ENCODE peak calls at places on chromosomes 4 and X, in nine cellular contexts. T, Y, R, X, F, J, V, B and E are unnamed samples.

GRCh38 chrX:42976729-42977366 is 198.9 kb upstream of the PPP1R2C start:
- DNase-seq in B (no peak), T (no peak), F (peak), Y (no peak), J (no peak), R (no peak), V (no peak), X (no peak), E (peak)

GRCh38 chr4:17094811-17095210 is 196.4 kb upstream of the LDB2 start:
- DNase-seq in R (no peak), B (no peak), T (no peak), Y (no peak), J (no peak), V (no peak), F (no peak), X (no peak), E (no peak)

GRCh38 chrX:109926118-109926517 is 76.8 kb upstream of the TMEM164 start:
- DNase-seq in T (no peak), F (no peak), R (no peak), J (no peak), X (no peak), B (no peak), Y (no peak), V (no peak), E (no peak)

GRCh38 chrX:21972721-21973120 is 32.2 kb downstream of the SMS start:
- DNase-seq in B (no peak), F (no peak), R (no peak), Y (no peak), J (no peak), X (no peak), V (no peak), T (no peak), E (peak)

GRCh38 chr4:62644372-62644771 is 1444.2 kb downstream of the ADGRL3 start:
- DNase-seq in B (no peak), V (no peak), T (no peak), X (no peak), Y (no peak), F (no peak), R (no peak), J (no peak), E (peak)

GRCh38 chr4:68575081-68575480 is 1.0 kb downstream of the UGT2B17 start:
- DNase-seq in T (no peak), B (no peak), F (no peak), R (no peak), J (no peak), Y (no peak), X (no peak), V (no peak), E (no peak)

GRCh38 chr4:177367336-177367735 is 57.7 kb downstream of the NEIL3 start:
- DNase-seq in T (no peak), B (no peak), F (no peak), R (no peak), Y (no peak), J (no peak), V (no peak), X (no peak), E (no peak)

GRCh38 chr4:23876418-23877089 is 13.3 kb downstream of the PPARGC1A start:
- DNase-seq in X (no peak), R (no peak), J (no peak), V (no peak), F (no peak), Y (no peak), B (no peak), T (no peak), E (no peak)

GRCh38 chrX:1600406-1601050 is 9.1 kb downstream of the AKAP17A start:
- DNase-seq in T (no peak), V (no peak), F (no peak), X (no peak), R (no peak), Y (no peak), J (no peak), B (no peak), E (no peak)

GRCh38 chr4:93302310-93302709 is 526.2 kb upstream of the ATOH1 start:
- DNase-seq in T (no peak), R (no peak), F (no peak), Y (no peak), V (no peak), B (no peak), X (no peak), J (no peak), E (no peak)

GRCh38 chr4:177728361-177729152 is 286.3 kb upstream of the AGA start:
- DNase-seq in F (no peak), T (no peak), R (no peak), X (no peak), B (no peak), V (no peak), J (peak), Y (peak), E (no peak)

GRCh38 chrX:53268173-53268572 is 13.2 kb downstream of the IQSEC2 start:
- DNase-seq in X (no peak), Y (no peak), R (no peak), J (no peak), B (no peak), T (no peak), V (no peak), F (no peak), E (no peak)

GRCh38 chr4:89039735-89040338 is 17.1 kb downstream of the FAM13A start:
- DNase-seq in F (no peak), V (no peak), J (no peak), R (no peak), T (no peak), B (no peak), X (no peak), Y (no peak), E (peak)

GRCh38 chrX:134558133-134558532 is 98.2 kb downstream of the HPRT1 start:
- DNase-seq in T (no peak), Y (no peak), J (no peak), X (no peak), R (no peak), B (no peak), F (no peak), V (no peak), E (no peak)

GRCh38 chr4:36549256-36549655 is 267.8 kb downstream of the DTHD1 start:
- DNase-seq in R (no peak), Y (no peak), T (no peak), J (peak), F (no peak), X (no peak), V (no peak), B (no peak), E (no peak)

GRCh38 chrX:150844016-150844415 is 54.5 kb downstream of the CD99L2 start:
- DNase-seq in F (no peak), J (no peak), V (no peak), T (no peak), Y (no peak), X (no peak), B (no peak), R (no peak), E (no peak)

GRCh38 chr4:128823025-128823661 is 13.6 kb downstream of the JADE1 start:
- DNase-seq in T (no peak), F (no peak), X (no peak), R (no peak), Y (peak), B (no peak), V (no peak), J (peak), E (no peak)

GRCh38 chr4:971670-972500 is 1.5 kb downstream of the DGKQ start:
- DNase-seq in R (no peak), J (no peak), F (no peak), Y (no peak), V (no peak), X (no peak), T (no peak), B (no peak), E (no peak)

GRCh38 chr4:972651-973424 is 531 bp downstream of the DGKQ start:
- DNase-seq in T (peak), B (peak), R (peak), F (no peak), Y (peak), J (no peak), V (no peak), X (no peak), E (peak)

GRCh38 chr4:974668-975067 is 1.3 kb upstream of the DGKQ start:
- DNase-seq in V (no peak), X (no peak), F (no peak), Y (no peak), B (no peak), J (no peak), T (no peak), R (no peak), E (no peak)

GRCh38 chr4:970854-971520 is 2.4 kb downstream of the DGKQ start:
- DNase-seq in B (no peak), V (no peak), F (no peak), X (no peak), J (no peak), R (no peak), Y (no peak), T (no peak), E (no peak)

GRCh38 chr4:973431-974397 is at the start of gene DGKQ:
- DNase-seq in X (peak), F (peak), B (peak), R (peak), J (no peak), T (peak), Y (peak), V (peak), E (peak)
- TF ChIP-seq POLR2A in X (no peak), F (no peak), B (no peak), R (no peak), J (no peak), T (no peak), Y (peak), V (peak), E (no peak)

DNA sequence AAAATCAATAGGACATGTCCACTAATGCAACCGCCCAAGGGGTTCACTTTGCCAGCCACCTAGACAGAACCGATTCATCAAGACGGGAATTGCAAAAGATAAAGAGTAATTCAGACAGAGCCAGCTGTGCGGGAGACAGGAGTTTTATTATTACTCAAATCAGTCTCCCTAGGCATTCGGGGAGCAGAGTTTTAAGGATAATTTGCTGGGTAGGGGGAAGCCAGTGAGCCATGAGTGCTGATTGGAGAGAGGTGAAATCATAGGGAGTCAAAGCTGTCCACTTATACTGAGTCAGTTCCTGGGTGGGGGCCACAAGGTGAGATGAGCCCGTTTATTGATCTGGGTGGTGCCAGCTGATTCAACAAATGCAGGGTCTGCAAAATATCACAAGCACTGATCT is 8.5 kb downstream of the TMEM184C start:
- DNase-seq in B (no peak), F (no peak), T (no peak), J (no peak), R (no peak), V (no peak), Y (no peak), X (no peak), E (no peak)
- TF ChIP-seq POLR2A in B (no peak), F (no peak), T (no peak), J (no peak), R (no peak), V (no peak), Y (no peak), X (no peak), E (no peak)

GRCh38 chrX:118495061-118495921 is at the start of gene DOCK11:
- DNase-seq in B (peak), F (peak), J (no peak), X (peak), T (peak), Y (peak), R (peak), V (peak), E (peak)
- TF ChIP-seq POLR2A in B (no peak), F (no peak), J (no peak), X (no peak), T (no peak), Y (peak), R (no peak), V (peak), E (peak)

DNA sequence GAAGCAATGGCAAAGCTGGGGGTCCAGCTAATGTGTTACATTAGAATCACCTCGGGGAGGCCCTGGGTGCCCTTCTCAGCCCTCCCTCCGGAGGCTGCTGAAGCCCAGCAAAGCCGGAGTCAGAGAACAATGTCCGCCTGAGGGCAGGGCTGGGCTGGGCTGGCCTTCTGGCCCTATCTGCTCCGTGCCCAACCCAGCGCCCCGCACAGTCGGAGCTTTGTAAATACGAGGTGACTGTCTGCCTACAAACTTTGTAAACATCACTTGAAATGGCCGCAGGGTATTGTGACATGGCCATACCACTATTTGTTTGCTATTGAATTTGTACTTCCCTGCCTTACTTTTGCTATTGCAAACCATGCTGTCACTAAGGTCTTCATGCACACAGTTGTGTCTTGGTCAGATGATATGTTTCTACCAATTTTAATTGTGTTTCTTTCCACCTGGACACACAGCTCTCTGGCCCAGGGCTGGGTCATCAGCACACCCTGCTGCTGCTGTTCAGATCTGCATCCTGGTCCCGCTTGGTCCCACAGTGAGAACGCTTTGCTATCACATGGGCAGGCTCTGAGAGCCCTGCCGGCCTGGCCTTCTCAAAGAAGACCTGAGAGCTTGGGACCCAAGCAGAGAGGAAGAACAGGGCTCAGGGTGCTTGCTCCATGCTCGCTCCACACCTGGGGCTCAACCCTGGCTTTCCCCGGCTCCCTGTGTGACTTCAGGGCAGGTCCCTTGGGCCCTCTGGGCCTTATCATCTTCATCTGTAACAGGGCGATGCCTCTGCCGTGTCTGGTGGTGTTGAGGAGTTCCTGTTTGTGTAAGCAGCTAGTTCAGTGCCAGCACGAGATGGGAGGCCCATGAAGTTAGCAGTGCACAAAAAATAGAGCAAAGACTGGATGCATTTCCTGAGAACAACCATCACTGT is 2.2 kb downstream of the S100P start:
- DNase-seq in F (peak), V (no peak), J (no peak), Y (no peak), T (no peak), X (no peak), R (no peak), B (no peak), E (peak)
- TF ChIP-seq POLR2A in F (no peak), V (peak), J (no peak), Y (no peak), T (no peak), X (no peak), R (no peak), B (no peak), E (no peak)

GRCh38 chr4:10102981-10103330 is 13.6 kb downstream of the WDR1 start:
- DNase-seq in Y (no peak), T (no peak), B (no peak), J (no peak), R (no peak), F (no peak), V (no peak), X (no peak), E (no peak)

GRCh38 chr4:10100734-10101216 is 15.8 kb downstream of the WDR1 start:
- DNase-seq in B (no peak), R (no peak), X (no peak), J (no peak), Y (no peak), V (peak), F (no peak), T (no peak), E (no peak)

GRCh38 chr4:10101559-10102192 is 14.9 kb downstream of the WDR1 start:
- DNase-seq in J (no peak), B (no peak), Y (no peak), F (no peak), V (no peak), R (no peak), T (no peak), X (no peak), E (no peak)

GRCh38 chr4:10104211-10104990 is 12.2 kb downstream of the WDR1 start:
- DNase-seq in Y (no peak), T (no peak), J (no peak), X (no peak), V (no peak), R (no peak), B (no peak), F (no peak), E (no peak)

GRCh38 chr4:10102193-10102980 is 14.2 kb downstream of the WDR1 start:
- DNase-seq in F (no peak), B (no peak), R (no peak), V (no peak), J (no peak), Y (no peak), X (no peak), T (no peak), E (no peak)
- TF ChIP-seq POLR2A in F (no peak), B (no peak), R (no peak), V (no peak), J (no peak), Y (no peak), X (no peak), T (peak), E (no peak)

GRCh38 chrX:123809854-123810375 is 49.9 kb upstream of the XIAP start:
- DNase-seq in F (no peak), Y (no peak), T (no peak), J (no peak), R (no peak), V (no peak), B (no peak), X (no peak), E (no peak)
- TF ChIP-seq POLR2A in F (no peak), Y (no peak), T (no peak), J (no peak), R (no peak), V (no peak), B (no peak), X (no peak), E (no peak)

DNA sequence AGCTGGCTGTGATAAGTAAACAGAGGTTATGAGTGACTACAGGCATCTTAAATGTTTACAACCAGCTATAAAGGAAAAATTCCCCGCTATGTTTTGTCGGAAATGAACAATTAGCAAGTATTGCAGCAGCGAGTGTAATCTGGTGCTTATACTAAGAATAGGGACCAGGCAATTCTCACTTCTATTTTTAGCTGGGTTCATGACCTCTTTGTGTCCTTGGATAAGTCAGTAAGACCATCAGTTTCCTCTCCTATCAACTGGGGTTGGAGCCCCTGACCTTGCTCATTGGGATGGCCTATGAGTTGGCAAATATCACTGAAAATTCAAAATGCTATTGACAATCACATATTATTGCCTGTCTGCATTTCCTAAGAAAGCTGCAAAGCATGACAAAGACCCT is 22.1 kb downstream of the GATB start:
- DNase-seq in Y (no peak), T (no peak), R (no peak), B (no peak), X (no peak), F (no peak), V (no peak), J (no peak), E (no peak)
- TF ChIP-seq POLR2A in Y (no peak), T (no peak), R (no peak), B (no peak), X (no peak), F (no peak), V (no peak), J (no peak), E (no peak)

GRCh38 chr4:113943085-113943484 is 36.4 kb downstream of the ARSJ start:
- DNase-seq in Y (no peak), B (no peak), J (no peak), T (no peak), R (no peak), X (no peak), F (no peak), V (no peak), E (no peak)
- TF ChIP-seq POLR2A in Y (no peak), B (no peak), J (no peak), T (no peak), R (no peak), X (no peak), F (no peak), V (no peak), E (no peak)

GRCh38 chr4:163492951-163493504 is 1.5 kb upstream of the TMA16 start:
- DNase-seq in X (no peak), V (no peak), Y (no peak), R (no peak), T (no peak), B (no peak), F (no peak), J (peak), E (peak)

GRCh38 chr4:163489929-163490328 is 4.6 kb upstream of the TMA16 start:
- DNase-seq in R (no peak), V (no peak), Y (no peak), B (no peak), F (no peak), J (no peak), X (no peak), T (no peak), E (no peak)

GRCh38 chr4:163493643-163494359 is 689 bp upstream of the TMA16 start:
- DNase-seq in J (no peak), F (no peak), X (no peak), V (peak), B (no peak), R (no peak), Y (no peak), T (no peak), E (peak)

GRCh38 chr4:163495900-163496299 is 1.4 kb downstream of the TMA16 start:
- DNase-seq in R (no peak), B (no peak), T (no peak), F (no peak), Y (no peak), V (no peak), J (no peak), X (no peak), E (peak)

GRCh38 chr4:163494360-163495241 is at the start of gene TMA16:
- DNase-seq in B (peak), X (peak), F (peak), Y (peak), V (peak), T (peak), J (peak), R (peak), E (peak)
- TF ChIP-seq POLR2A in B (peak), X (no peak), F (peak), Y (peak), V (peak), T (peak), J (peak), R (peak), E (peak)